ENCODE peak calls at places on chromosomes 13 and 19, in five cellular contexts. J, Z, F, O and I are unnamed samples.

GRCh38 chr19:39865953-39866352 is 19.8 kb upstream of the FBL start:
- DNase-seq in J (no peak), Z (no peak), F (no peak), O (no peak), I (no peak)

GRCh38 chr19:43572172-43572588 is 3.1 kb downstream of the XRCC1 start:
- DNase-seq in J (no peak), Z (no peak), F (no peak), O (no peak), I (no peak)

GRCh38 chr13:36885901-36886300 is 34.1 kb downstream of the SMAD9 start:
- DNase-seq in J (no peak), Z (no peak), F (no peak), O (no peak), I (no peak)

GRCh38 chr13:36069881-36070366 is 61.3 kb downstream of the DCLK1 start:
- DNase-seq in J (no peak), Z (no peak), F (peak), O (no peak), I (peak)

GRCh38 chr13:45331981-45332830 is 8.8 kb downstream of the TPT1 start:
- DNase-seq in J (peak), Z (no peak), F (peak), O (no peak), I (peak)

GRCh38 chr19:18167975-18168645 is 5.5 kb upstream of the IFI30 start:
- DNase-seq in J (no peak), Z (no peak), F (no peak), O (peak), I (peak)

GRCh38 chr19:12751635-12752034 is at the start of gene BEST2:
- DNase-seq in J (no peak), Z (no peak), F (no peak), O (no peak), I (no peak)

GRCh38 chr19:58399903-58400637 is 4.6 kb downstream of the RNF225 start:
- DNase-seq in J (no peak), Z (no peak), F (no peak), O (no peak), I (no peak)

GRCh38 chr19:14761607-14762006 is 16.8 kb downstream of the ADGRE2 start:
- DNase-seq in J (no peak), Z (no peak), F (no peak), O (no peak), I (no peak)

GRCh38 chr13:33322474-33322827 is 36.9 kb upstream of the STARD13 start:
- DNase-seq in J (no peak), Z (peak), F (no peak), O (peak), I (peak)

GRCh38 chr19:3343619-3344502 is 22.5 kb upstream of the NFIC start:
- DNase-seq in J (peak), Z (peak), F (peak), O (peak), I (peak)

GRCh38 chr13:106555631-106556328 is 12.2 kb downstream of the ARGLU1 start:
- DNase-seq in J (no peak), Z (no peak), F (no peak), O (no peak), I (peak)

GRCh38 chr19:33039815-33040214 is 24.9 kb downstream of the RHPN2 start:
- DNase-seq in J (no peak), Z (no peak), F (no peak), O (no peak), I (no peak)

GRCh38 chr19:1211494-1212234 is 6.1 kb downstream of the STK11 start:
- DNase-seq in J (no peak), Z (peak), F (no peak), O (no peak), I (no peak)

GRCh38 chr19:29448046-29448445 is 77.7 kb upstream of the VSTM2B start:
- DNase-seq in J (no peak), Z (no peak), F (no peak), O (no peak), I (no peak)

GRCh38 chr19:38617764-38618589 is at the start of gene MAP4K1:
- DNase-seq in J (no peak), Z (peak), F (no peak), O (peak), I (no peak)

GRCh38 chr19:3405261-3405653 is 38.9 kb downstream of the NFIC start:
- DNase-seq in J (no peak), Z (no peak), F (no peak), O (no peak), I (no peak)

GRCh38 chr13:104592127-104592526 is 1525.9 kb upstream of the SLC10A2 start:
- DNase-seq in J (peak), Z (no peak), F (no peak), O (no peak), I (peak)

GRCh38 chr13:32164622-32165268 is 133.2 kb downstream of the FRY start:
- DNase-seq in J (peak), Z (no peak), F (no peak), O (no peak), I (peak)

GRCh38 chr19:46678110-46678732 is 17.2 kb upstream of the DACT3 start:
- DNase-seq in J (peak), Z (no peak), F (no peak), O (no peak), I (no peak)

GRCh38 chr13:51000058-51000457 is 90.5 kb downstream of the RNASEH2B start:
- DNase-seq in J (no peak), Z (no peak), F (no peak), O (no peak), I (no peak)

GRCh38 chr19:52945652-52946321 is 16.9 kb downstream of the ZNF816 start:
- DNase-seq in J (no peak), Z (no peak), F (no peak), O (no peak), I (no peak)

GRCh38 chr19:44856438-44857083 is 10.5 kb downstream of the NECTIN2 start:
- DNase-seq in J (no peak), Z (peak), F (no peak), O (no peak), I (no peak)

GRCh38 chr13:45119469-45119989 is 781 bp upstream of the GTF2F2 start:
- DNase-seq in J (no peak), Z (peak), F (peak), O (peak), I (peak)

GRCh38 chr13:22278336-22278929 is 607.6 kb downstream of the FGF9 start:
- DNase-seq in J (peak), Z (peak), F (peak), O (peak), I (peak)

GRCh38 chr13:27022571-27023311 is 148.9 kb downstream of the USP12 start:
- DNase-seq in J (no peak), Z (no peak), F (no peak), O (no peak), I (peak)

GRCh38 chr19:1377965-1378785 is 5.5 kb upstream of the NDUFS7 start:
- DNase-seq in J (no peak), Z (no peak), F (no peak), O (no peak), I (no peak)

GRCh38 chr13:79128158-79128557 is 277.9 kb downstream of the RBM26 start:
- DNase-seq in J (no peak), Z (no peak), F (no peak), O (no peak), I (peak)

GRCh38 chr13:80312012-80312704 is 28.8 kb downstream of the SPRY2 start:
- DNase-seq in J (no peak), Z (no peak), F (no peak), O (no peak), I (no peak)

GRCh38 chr13:108154421-108154858 is 60.9 kb downstream of the LIG4 start:
- DNase-seq in J (no peak), Z (no peak), F (no peak), O (peak), I (no peak)

GRCh38 chr19:39390759-39391592 is at the start of the genes MED29 and PAF1:
- DNase-seq in J (peak), Z (peak), F (peak), O (peak), I (peak)

GRCh38 chr19:38669532-38669931 is 22.1 kb downstream of the ACTN4 start:
- DNase-seq in J (no peak), Z (no peak), F (no peak), O (no peak), I (no peak)

GRCh38 chr13:73898276-73898675 is 235.9 kb downstream of the KLF12 start:
- DNase-seq in J (no peak), Z (no peak), F (no peak), O (no peak), I (no peak)

GRCh38 chr13:30720470-30720869 is 14.9 kb upstream of the ALOX5AP start:
- DNase-seq in J (no peak), Z (no peak), F (no peak), O (no peak), I (no peak)

GRCh38 chr13:94552095-94552494 is 43.9 kb downstream of the TGDS start:
- DNase-seq in J (no peak), Z (no peak), F (no peak), O (no peak), I (no peak)

GRCh38 chr13:102277286-102277685 is 124.6 kb downstream of the FGF14 start:
- DNase-seq in J (no peak), Z (peak), F (no peak), O (no peak), I (no peak)

GRCh38 chr19:43595605-43595998 is 332 bp downstream of the IRGQ start:
- DNase-seq in J (no peak), Z (no peak), F (no peak), O (no peak), I (no peak)

GRCh38 chr19:1112254-1113208 is 8.7 kb downstream of the GPX4 start:
- DNase-seq in J (no peak), Z (no peak), F (peak), O (peak), I (no peak)

GRCh38 chr19:6354098-6354674 is 7.1 kb upstream of the CLPP start:
- DNase-seq in J (no peak), Z (no peak), F (no peak), O (no peak), I (peak)
- TF ChIP-seq CTCF in J (peak), Z (peak), F (peak), O (no peak), I (peak)

GRCh38 chr13:43872181-43872580 is 7.4 kb downstream of the CCDC122 start:
- DNase-seq in J (no peak), Z (no peak), F (no peak), O (no peak), I (peak)

GRCh38 chr13:43876366-43876765 is 3.2 kb downstream of the CCDC122 start:
- DNase-seq in J (no peak), Z (no peak), F (no peak), O (no peak), I (no peak)

GRCh38 chr13:43878897-43879322 is 630 bp downstream of the CCDC122 start:
- DNase-seq in J (no peak), Z (peak), F (peak), O (peak), I (peak)

GRCh38 chr13:43877788-43878187 is 1.8 kb downstream of the CCDC122 start:
- DNase-seq in J (no peak), Z (no peak), F (no peak), O (no peak), I (no peak)

DNA sequence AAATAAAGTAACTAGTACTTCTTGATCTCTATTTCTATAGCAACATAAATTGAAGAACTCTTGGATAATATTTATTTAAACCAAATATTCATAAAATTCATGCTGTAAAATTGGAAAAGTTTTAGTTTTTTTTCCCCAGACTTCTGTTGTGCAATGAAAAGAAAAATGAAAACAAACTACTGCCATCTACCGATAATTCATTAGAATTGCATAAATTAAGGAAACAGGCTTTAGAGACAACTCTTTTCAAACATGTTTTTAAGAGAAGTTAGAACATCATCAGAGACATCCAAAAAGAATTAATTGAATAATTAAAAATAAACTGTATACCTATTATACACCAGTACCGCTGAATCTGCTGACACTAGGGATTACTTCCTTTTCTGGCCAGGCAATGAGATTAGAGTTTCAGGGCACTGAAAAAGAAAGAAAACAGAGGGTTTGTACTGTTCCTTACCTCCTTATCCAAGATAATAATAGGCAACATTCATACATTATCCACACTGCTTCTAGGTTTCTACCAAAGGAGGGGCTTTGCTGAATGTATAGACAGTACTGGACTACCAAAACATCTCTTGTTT is 4.9 kb downstream of the CCDC122 start:
- DNase-seq in J (no peak), Z (no peak), F (no peak), O (no peak), I (peak)
- TF ChIP-seq CTCF in J (peak), Z (peak), F (peak), O (peak), I (peak)

DNA sequence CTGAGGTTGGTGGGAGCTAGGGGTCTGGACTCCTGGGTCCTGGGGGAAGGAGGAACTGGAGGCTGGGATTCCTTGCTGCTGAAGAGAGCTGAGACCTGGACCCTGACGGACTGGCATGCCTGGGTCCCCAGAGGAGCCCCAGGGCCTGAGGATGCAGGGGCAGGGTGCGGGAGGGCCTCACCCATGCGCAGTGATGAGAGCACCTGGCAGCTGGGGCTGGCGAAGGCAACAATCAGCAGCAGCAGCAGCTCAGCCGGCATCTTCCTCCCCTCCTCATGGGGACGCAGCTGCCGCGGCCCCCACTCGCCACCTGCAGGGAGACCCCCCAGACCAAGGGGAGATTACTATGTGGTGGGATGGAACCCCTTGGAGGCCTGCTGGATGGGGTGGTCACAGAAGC is 4.5 kb downstream of the GRIK5 start:
- DNase-seq in J (no peak), Z (no peak), F (no peak), O (no peak), I (no peak)
- TF ChIP-seq CTCF in J (no peak), Z (no peak), F (no peak), O (no peak), I (no peak)

GRCh38 chr19:5324947-5325346 is 15.7 kb downstream of the PTPRS start:
- DNase-seq in J (no peak), Z (no peak), F (no peak), O (no peak), I (no peak)

GRCh38 chr19:5323475-5323811 is 17.2 kb downstream of the PTPRS start:
- DNase-seq in J (no peak), Z (no peak), F (no peak), O (no peak), I (no peak)

GRCh38 chr19:5321066-5321642 is 19.5 kb downstream of the PTPRS start:
- DNase-seq in J (no peak), Z (no peak), F (no peak), O (no peak), I (no peak)

GRCh38 chr19:5319516-5319915 is 21.1 kb downstream of the PTPRS start:
- DNase-seq in J (no peak), Z (no peak), F (no peak), O (no peak), I (no peak)

GRCh38 chr19:5321851-5322681 is 18.5 kb downstream of the PTPRS start:
- DNase-seq in J (no peak), Z (no peak), F (no peak), O (peak), I (no peak)
- TF ChIP-seq CTCF in J (no peak), Z (no peak), F (no peak), O (no peak), I (no peak)

GRCh38 chr13:100659578-100659977 is 15.0 kb downstream of the TMTC4 start:
- DNase-seq in J (no peak), Z (no peak), F (no peak), O (no peak), I (no peak)
- TF ChIP-seq CTCF in J (no peak), Z (no peak), F (no peak), O (no peak), I (no peak)

GRCh38 chr19:55116232-55117062 is 990 bp downstream of the PPP1R12C start:
- DNase-seq in J (no peak), Z (peak), F (peak), O (peak), I (peak)
- TF ChIP-seq CTCF in J (no peak), Z (no peak), F (no peak), O (no peak), I (no peak)